ENCODE peak calls at places on chromosomes 7 and 10, in five cellular contexts. F is hepatocyte, K is HCT116, X is neural progenitor cell, P is GM23248. I is an unnamed sample.

GRCh38 chr10:44958897-44959242 is 732 bp upstream of the RASSF4 start:
- DNase-seq in F (no peak), P (no peak), K (no peak), X (no peak), I (no peak)

GRCh38 chr10:30812018-30812851 is 182.7 kb upstream of the LYZL2 start:
- DNase-seq in P (peak; percentile 90), F (peak; percentile 55), X (no peak), K (no peak), I (no peak)

GRCh38 chr7:155129789-155130188 is 59.7 kb downstream of the HTR5A start:
- DNase-seq in K (no peak), P (no peak), F (no peak), X (no peak), I (no peak)

GRCh38 chr10:90227259-90227658 is 525.9 kb downstream of the KIF20B start:
- DNase-seq in F (no peak), X (no peak), P (peak; percentile 0), K (peak; percentile 99), I (no peak)

GRCh38 chr7:44881610-44882009 is 3.7 kb downstream of the PURB start:
- DNase-seq in F (no peak), P (peak; percentile 78), X (no peak), K (no peak), I (no peak)

GRCh38 chr7:2764621-2765020 is 76.6 kb downstream of the AMZ1 start:
- DNase-seq in P (no peak), K (no peak), X (no peak), F (no peak), I (no peak)

GRCh38 chr7:26657139-26657753 is 207.1 kb downstream of the SKAP2 start:
- DNase-seq in F (no peak), P (no peak), K (no peak), X (peak; percentile 12), I (no peak)

GRCh38 chr7:98779800-98780199 is 90.0 kb downstream of the TMEM130 start:
- DNase-seq in F (no peak), X (no peak), K (no peak), P (no peak), I (no peak)

GRCh38 chr7:24419070-24419469 is 135.1 kb downstream of the NPY start:
- DNase-seq in F (no peak), P (peak; percentile 36), X (peak; percentile 25), K (peak; percentile 21), I (no peak)

GRCh38 chr10:30756151-30756550 is 126.6 kb upstream of the LYZL2 start:
- DNase-seq in P (no peak), X (no peak), K (no peak), F (no peak), I (no peak)

GRCh38 chr7:44065431-44066110 is at the start of gene PGAM2:
- DNase-seq in P (peak; percentile 30), X (peak; percentile 82), K (no peak), F (no peak), I (no peak)

GRCh38 chr7:143504215-143504936 is 26.7 kb downstream of the TAS2R41 start:
- DNase-seq in P (no peak), K (no peak), X (no peak), F (no peak), I (no peak)

GRCh38 chr7:111873963-111874693 is 311.8 kb upstream of the IMMP2L start:
- DNase-seq in P (peak; percentile 4), F (no peak), X (no peak), K (no peak), I (no peak)

GRCh38 chr7:92614586-92615237 is 24.5 kb upstream of the FAM133B start:
- DNase-seq in P (peak; percentile 48), F (peak; percentile 14), X (no peak), K (no peak), I (no peak)

GRCh38 chr7:1844956-1845390 is 174.9 kb downstream of the ELFN1 start:
- DNase-seq in P (no peak), K (no peak), X (no peak), F (no peak), I (no peak)

GRCh38 chr10:6924166-6924565 is 344.1 kb upstream of the PRKCQ start:
- DNase-seq in K (no peak), P (peak; percentile 45), F (no peak), X (no peak), I (no peak)

GRCh38 chr10:67803588-67804394 is 34.2 kb downstream of the DNAJC12 start:
- DNase-seq in K (no peak), F (no peak), P (peak; percentile 28), X (no peak), I (no peak)

GRCh38 chr7:135217645-135218509 is 6.6 kb upstream of the WDR91 start:
- DNase-seq in K (no peak), F (peak; percentile 34), X (no peak), P (no peak), I (no peak)

GRCh38 chr7:26151953-26152781 is at the start of gene NFE2L3:
- DNase-seq in F (peak; percentile 89), P (peak; percentile 72), X (peak; percentile 87), K (peak; percentile 64), I (peak; percentile 93)

GRCh38 chr10:102120987-102121738 is 995 bp upstream of the LDB1 start:
- DNase-seq in X (peak; percentile 89), P (peak; percentile 63), K (no peak), F (peak; percentile 85), I (no peak)

GRCh38 chr10:75402486-75403143 is 1.1 kb upstream of the ZNF503 start:
- DNase-seq in K (no peak), F (peak; percentile 87), X (peak; percentile 76), P (peak; percentile 60), I (peak; percentile 45)

GRCh38 chr7:100886142-100886935 is 3.2 kb downstream of the UFSP1 start:
- DNase-seq in F (no peak), X (no peak), K (no peak), P (no peak), I (no peak)

GRCh38 chr7:98284335-98285036 is 3.0 kb downstream of the BRI3 start:
- DNase-seq in P (peak; percentile 90), K (no peak), X (no peak), F (peak; percentile 62), I (no peak)

GRCh38 chr7:40299097-40299496 is 164.3 kb downstream of the SUGCT start:
- DNase-seq in X (no peak), F (peak; percentile 3), P (peak; percentile 86), K (no peak), I (no peak)

GRCh38 chr10:114855776-114856543 is 34.4 kb downstream of the FHIP2A start:
- DNase-seq in F (no peak), K (no peak), P (peak; percentile 58), X (no peak), I (no peak)

GRCh38 chr7:75982306-75983064 is 11.9 kb downstream of the TMEM120A start:
- DNase-seq in X (no peak), P (no peak), K (no peak), F (peak; percentile 3), I (no peak)

GRCh38 chr7:155584763-155585531 is 38.6 kb upstream of the CNPY1 start:
- DNase-seq in P (peak; percentile 23), K (no peak), F (peak; percentile 49), X (no peak), I (no peak)

GRCh38 chr7:57400531-57401155 is 49.3 kb upstream of the ZNF716 start:
- DNase-seq in K (no peak), F (no peak), X (no peak), P (no peak), I (no peak)

GRCh38 chr10:71849461-71849908 is 1.6 kb downstream of the PSAP start:
- DNase-seq in K (no peak), X (no peak), F (no peak), P (no peak), I (no peak)

GRCh38 chr7:130893441-130893894 is 159.5 kb upstream of the KLF14 start:
- DNase-seq in K (no peak), F (no peak), P (peak; percentile 92), X (no peak), I (no peak)

GRCh38 chr7:157727964-157728615 is 391.3 kb downstream of the DNAJB6 start:
- DNase-seq in P (no peak), F (no peak), K (no peak), X (no peak), I (no peak)

GRCh38 chr10:49600046-49600445 is 10.1 kb upstream of the SLC18A3 start:
- DNase-seq in P (no peak), K (no peak), F (no peak), X (no peak), I (no peak)

GRCh38 chr7:148356303-148356702 is 234.3 kb upstream of the C7orf33 start:
- DNase-seq in F (no peak), K (no peak), X (no peak), P (no peak), I (no peak)

GRCh38 chr10:71637305-71637704 is 82.3 kb downstream of the C10orf105 start:
- DNase-seq in X (no peak), P (no peak), K (no peak), F (no peak), I (no peak)

GRCh38 chr10:12564173-12564572 is 214.8 kb downstream of the CAMK1D start:
- DNase-seq in K (no peak), F (no peak), X (no peak), P (peak; percentile 25), I (no peak)

GRCh38 chr10:111281516-111281915 is 204.7 kb downstream of the ADRA2A start:
- DNase-seq in K (peak; percentile 4), F (peak; percentile 41), P (peak; percentile 58), X (peak; percentile 54), I (no peak)

GRCh38 chr10:25865267-25865666 is 68.8 kb upstream of the MYO3A start:
- DNase-seq in X (no peak), F (no peak), K (no peak), P (no peak), I (no peak)

GRCh38 chr10:59741583-59741982 is 11.7 kb downstream of the MRLN start:
- DNase-seq in F (no peak), P (no peak), X (no peak), K (no peak), I (no peak)

GRCh38 chr7:101973130-101973529 is 155.7 kb downstream of the CUX1 start:
- DNase-seq in P (no peak), K (no peak), X (no peak), F (no peak), I (no peak)

DNA sequence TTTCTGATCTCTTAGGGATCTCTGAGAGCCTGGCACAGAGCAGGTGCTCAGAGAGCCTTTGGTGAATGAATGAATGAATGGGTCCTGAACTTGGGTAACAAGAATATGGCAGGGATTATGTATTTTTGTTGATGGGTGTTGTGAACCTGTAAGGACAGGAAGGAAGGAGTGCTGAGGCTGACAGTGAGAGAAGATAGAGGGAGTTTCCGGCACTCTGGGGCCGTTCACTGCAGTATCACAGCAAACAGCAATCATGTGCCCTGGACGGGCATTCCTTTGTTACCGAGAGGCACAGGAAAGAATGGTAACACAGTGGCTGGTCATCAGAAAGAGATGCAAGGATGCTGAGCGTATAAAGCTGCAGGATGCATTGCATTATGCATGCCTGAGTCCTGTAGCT is 286.8 kb downstream of the RPS24 start:
- DNase-seq in X (no peak), F (no peak), K (no peak), P (no peak), I (no peak)
- TF ChIP-seq EZH2phosphoT487 in X (no peak), F (no peak), K (no peak), P (no peak), I (no peak)

GRCh38 chr10:5559642-5560141 is 34.9 kb downstream of the CALML3 start:
- DNase-seq in K (no peak), X (no peak), P (peak; percentile 86), F (no peak), I (no peak)
- H3K4me3 ChIP-seq in K (no peak overlapping the region), X (no peak overlapping the region), P (peak overlapping the region; percentile 53), F (no peak overlapping the region), I (no peak overlapping the region)

GRCh38 chr7:4862156-4862555 is 326 bp upstream of the PAPOLB start:
- DNase-seq in K (no peak), X (no peak), F (no peak), P (no peak), I (no peak)
- H2AFZ ChIP-seq in K (no peak overlapping the region), X (no peak overlapping the region), F (no peak overlapping the region), P (peak overlapping the region; percentile 60), I (no peak overlapping the region)

GRCh38 chr7:51123322-51124021 is 193.1 kb downstream of the COBL start:
- DNase-seq in K (peak; percentile 26), X (no peak), F (no peak), P (peak; percentile 97), I (no peak)
- TF ChIP-seq EZH2phosphoT487 in K (no peak), X (no peak), F (no peak), P (no peak), I (no peak)